ENCODE peak calls at places on chromosomes 1 and 21, in four cellular contexts. X is neural progenitor cell, Z is cardiac muscle cell, L is adrenal gland. S is an unnamed sample.

GRCh38 chr1:107640207-107640606 is 324.8 kb downstream of the VAV3 start:
- DNase-seq in X (no peak), Z (no peak), L (no peak), S (no peak)

GRCh38 chr1:233730809-233731208 is 116.9 kb downstream of the KCNK1 start:
- DNase-seq in X (peak; percentile 32), Z (no peak), L (no peak), S (no peak)

GRCh38 chr1:63012339-63012738 is 228.4 kb downstream of the ATG4C start:
- DNase-seq in X (no peak), Z (no peak), L (peak; percentile 34), S (no peak)

GRCh38 chr1:182175340-182176068 is 114.0 kb upstream of the ZNF648 start:
- DNase-seq in X (no peak), Z (no peak), L (no peak), S (no peak)

GRCh38 chr1:152034324-152034653 is 2.5 kb downstream of the S100A11 start:
- DNase-seq in X (no peak), Z (no peak), L (no peak), S (no peak)

GRCh38 chr1:230215049-230215448 is 148.0 kb downstream of the GALNT2 start:
- DNase-seq in X (peak; percentile 52), Z (peak; percentile 49), L (peak; percentile 40), S (peak; percentile 45)

GRCh38 chr1:30405631-30406212 is 317.7 kb downstream of the MATN1 start:
- DNase-seq in X (no peak), Z (no peak), L (no peak), S (no peak)

GRCh38 chr1:108046021-108046420 is 81.0 kb upstream of the VAV3 start:
- DNase-seq in X (no peak), Z (no peak), L (no peak), S (no peak)

GRCh38 chr1:56073614-56074356 is 505.6 kb downstream of the PLPP3 start:
- DNase-seq in X (no peak), Z (no peak), L (peak; percentile 60), S (peak; percentile 70)

GRCh38 chr21:44456207-44456914 is 1.1 kb downstream of the LRRC3 start:
- DNase-seq in X (no peak), Z (no peak), L (no peak), S (no peak)

GRCh38 chr1:153921803-153922075 is 1.0 kb downstream of the GATAD2B start:
- DNase-seq in X (no peak), Z (peak; percentile 37), L (no peak), S (no peak)

GRCh38 chr1:207397525-207397926 is 56.6 kb upstream of the CR2 start:
- DNase-seq in X (no peak), Z (no peak), L (no peak), S (no peak)

GRCh38 chr1:182357177-182357576 is 34.4 kb downstream of the GLUL start:
- DNase-seq in X (peak; percentile 74), Z (no peak), L (no peak), S (no peak)

GRCh38 chr1:52502789-52503188 is 50.1 kb downstream of the TUT4 start:
- DNase-seq in X (no peak), Z (peak; percentile 9), L (no peak), S (no peak)

GRCh38 chr1:241950390-241950789 is 7.2 kb upstream of the BECN2 start:
- DNase-seq in X (no peak), Z (no peak), L (peak; percentile 18), S (no peak)

GRCh38 chr1:31679091-31679490 is 24.7 kb downstream of the COL16A1 start:
- DNase-seq in X (no peak), Z (no peak), L (no peak), S (no peak)

GRCh38 chr1:40929145-40929544 is 50.4 kb upstream of the CTPS1 start:
- DNase-seq in X (no peak), Z (no peak), L (no peak), S (no peak)

GRCh38 chr1:167683641-167684502 is 37.9 kb upstream of the MPZL1 start:
- DNase-seq in X (peak; percentile 80), Z (peak; percentile 92), L (no peak), S (peak; percentile 39)

GRCh38 chr1:196997428-196997827 is 20.1 kb downstream of the CFHR5 start:
- DNase-seq in X (no peak), Z (no peak), L (no peak), S (no peak)

GRCh38 chr1:100074604-100075395 is 57.9 kb downstream of the SASS6 start:
- DNase-seq in X (no peak), Z (no peak), L (no peak), S (no peak)

GRCh38 chr1:172581779-172582178 is 48.8 kb downstream of the SUCO start:
- DNase-seq in X (no peak), Z (no peak), L (no peak), S (no peak)

GRCh38 chr1:24195146-24195545 is 8.1 kb upstream of the IFNLR1 start:
- DNase-seq in X (no peak), Z (no peak), L (no peak), S (no peak)

GRCh38 chr1:10965621-10966226 is 46.7 kb upstream of the TARDBP start:
- DNase-seq in X (no peak), Z (no peak), L (peak; percentile 53), S (no peak)

GRCh38 chr1:53260631-53261247 is 22.4 kb upstream of the MAGOH start:
- DNase-seq in X (no peak), Z (no peak), L (no peak), S (no peak)

GRCh38 chr1:201970334-201971159 is 11.9 kb upstream of the RNPEP start:
- DNase-seq in X (no peak), Z (no peak), L (no peak), S (no peak)

GRCh38 chr1:7885513-7886298 is 32.8 kb upstream of the UTS2 start:
- DNase-seq in X (no peak), Z (no peak), L (no peak), S (peak; percentile 20)

GRCh38 chr1:76267631-76268030 is 193.1 kb downstream of the ST6GALNAC3 start:
- DNase-seq in X (no peak), Z (no peak), L (no peak), S (no peak)

GRCh38 chr21:26546698-26547097 is 26.4 kb downstream of the CYYR1 start:
- DNase-seq in X (no peak), Z (no peak), L (peak; percentile 45), S (peak; percentile 54)

GRCh38 chr1:46223472-46223943 is 20.4 kb downstream of the LURAP1 start:
- DNase-seq in X (peak; percentile 89), Z (peak; percentile 85), L (peak; percentile 82), S (peak; percentile 74)

GRCh38 chr1:40094481-40095110 is 2.5 kb downstream of the PPT1 start:
- DNase-seq in X (no peak), Z (no peak), L (no peak), S (no peak)

GRCh38 chr21:16007933-16008332 is 278.2 kb downstream of the USP25 start:
- DNase-seq in X (no peak), Z (no peak), L (no peak), S (no peak)

GRCh38 chr1:157734328-157734727 is 33.8 kb upstream of the FCRL3 start:
- DNase-seq in X (no peak), Z (peak; percentile 32), L (no peak), S (no peak)

GRCh38 chr1:208238710-208239517 is 5.3 kb downstream of the PLXNA2 start:
- DNase-seq in X (peak; percentile 74), Z (peak; percentile 51), L (peak; percentile 29), S (peak; percentile 55)

GRCh38 chr21:36297555-36297937 is 22.5 kb upstream of the MORC3 start:
- DNase-seq in X (no peak), Z (no peak), L (no peak), S (no peak)

GRCh38 chr1:113904292-113904673 is 316 bp downstream of the AP4B1 start:
- DNase-seq in X (peak; percentile 78), Z (peak; percentile 58), L (no peak), S (no peak)

GRCh38 chr1:113904674-113905434 is at the start of the genes AP4B1 and DCLRE1B:
- DNase-seq in X (peak; percentile 100), Z (peak; percentile 100), L (peak; percentile 100), S (peak; percentile 99)

GRCh38 chr1:113901171-113901570 is 3.4 kb downstream of the AP4B1 start:
- DNase-seq in X (no peak), Z (no peak), L (no peak), S (no peak)

GRCh38 chr1:113903496-113904291 is 905 bp downstream of the AP4B1 start:
- DNase-seq in X (no peak), Z (no peak), L (no peak), S (no peak)

DNA sequence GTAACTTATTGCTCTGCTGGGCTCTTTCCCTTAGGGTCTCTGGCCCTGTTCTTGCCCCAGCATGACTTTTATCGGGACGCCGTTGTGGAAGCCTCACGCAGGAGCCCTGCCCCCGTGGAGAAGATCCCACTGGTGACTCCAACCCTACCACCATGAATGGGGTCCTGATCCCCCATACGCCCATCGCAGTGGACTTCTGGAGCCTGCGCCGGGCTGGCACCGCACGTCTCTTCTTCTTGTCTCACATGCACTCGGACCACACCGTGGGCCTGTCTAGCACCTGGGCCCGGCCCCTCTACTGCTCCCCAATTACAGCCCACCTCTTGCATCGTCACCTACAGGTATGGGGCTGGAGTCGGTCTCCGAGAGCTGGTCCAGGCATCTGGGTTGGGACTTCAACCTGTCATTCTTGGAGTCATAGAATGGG is 322 bp downstream of the DCLRE1B start:
- DNase-seq in X (peak; percentile 63), Z (peak; percentile 28), L (no peak), S (no peak)
- TF ChIP-seq CTCF in X (no peak), Z (no peak), L (no peak), S (no peak)

GRCh38 chr1:97674517-97674916 is 246.3 kb downstream of the DPYD start:
- DNase-seq in X (no peak), Z (no peak), L (no peak), S (no peak)

DNA sequence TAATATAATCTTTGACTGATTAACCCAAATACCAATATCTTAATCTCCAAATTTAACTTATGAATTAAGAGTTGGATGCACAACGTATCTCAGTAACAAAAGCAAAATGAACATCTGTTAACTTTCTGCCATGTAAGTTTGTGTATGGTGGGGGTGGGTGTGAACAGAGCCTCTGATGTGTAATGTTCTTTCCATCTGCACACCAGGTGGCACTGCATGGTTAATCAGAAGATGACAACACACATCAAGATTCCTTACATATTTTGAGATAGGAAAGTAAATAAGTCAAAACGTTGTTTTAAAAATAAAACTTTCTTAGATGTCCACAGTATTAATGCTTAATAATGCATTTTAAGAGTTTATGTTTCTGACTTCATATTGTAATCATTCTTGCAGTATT is 251.9 kb downstream of the DPYD start:
- DNase-seq in X (no peak), Z (no peak), L (no peak), S (no peak)
- TF ChIP-seq CTCF in X (no peak), Z (no peak), L (no peak), S (no peak)

DNA sequence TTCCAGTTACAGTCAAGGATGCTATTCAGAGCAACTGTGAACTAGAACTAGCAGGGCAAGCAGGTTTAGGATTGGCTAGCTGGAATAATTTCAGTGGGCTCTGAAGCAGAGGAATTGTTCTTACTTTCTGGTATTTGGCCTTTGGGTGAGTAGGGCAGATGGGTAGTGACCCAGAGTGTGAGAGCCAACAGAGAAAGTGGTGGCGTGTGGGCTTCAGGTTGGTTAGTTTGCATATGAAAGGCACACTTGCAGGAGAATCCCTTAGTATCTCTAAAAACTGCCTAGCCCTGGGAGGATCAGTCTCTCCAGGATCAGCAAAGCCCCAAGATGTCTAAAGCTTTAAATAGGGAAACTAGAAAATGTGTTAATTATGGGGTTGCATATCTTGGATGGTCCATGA is 67.6 kb upstream of the LRRC8B start:
- DNase-seq in X (peak; percentile 15), Z (no peak), L (no peak), S (no peak)
- TF ChIP-seq CTCF in X (no peak), Z (no peak), L (no peak), S (no peak)

DNA sequence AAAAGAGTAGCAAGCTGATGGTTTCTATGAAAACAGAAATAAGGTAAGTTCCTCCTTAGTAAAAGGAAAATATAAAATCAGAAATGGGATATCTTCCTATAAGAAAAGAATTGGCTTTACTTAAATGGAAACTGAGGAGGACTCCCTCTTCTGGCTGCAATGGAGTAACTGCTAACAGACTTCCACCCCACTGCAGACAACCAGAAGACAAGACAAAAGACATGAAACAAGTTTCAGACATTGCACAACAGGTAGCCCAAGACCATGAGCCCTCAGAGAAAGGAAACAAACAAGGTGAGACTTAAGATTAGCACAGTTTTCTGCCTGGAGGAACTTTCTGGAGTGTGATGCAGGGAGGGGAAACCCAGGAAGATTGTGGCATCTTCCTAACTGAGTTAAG is 17.0 kb upstream of the OLFML2B start:
- DNase-seq in X (peak; percentile 53), Z (peak; percentile 26), L (no peak), S (no peak)
- TF ChIP-seq CTCF in X (peak; percentile 64), Z (peak; percentile 65), L (peak; percentile 29), S (no peak)

S was measured in uterus.